ENCODE peak calls at places on chromosomes 11 and 22, in four cellular contexts. One of them, this sample, is unnamed. For H3K4me1, the result is how much of the 10 kb centered on the place peaks cover.

GRCh38 chr22:22720201-22720723 is 75.8 kb downstream of the GGTLC2 start:
- DNase-seq in K562: peak
- DNase-seq in endothelial cell of umbilical vein: peak
- DNase-seq in GM12878: peak
- DNase-seq in this sample: peak

GRCh38 chr11:32255876-32256275 is 165.0 kb downstream of the RCN1 start:
- DNase-seq in endothelial cell of umbilical vein: no peak
- DNase-seq in K562: no peak
- DNase-seq in GM12878: no peak
- DNase-seq in this sample: no peak

GRCh38 chr11:117950320-117950719 is 21.1 kb upstream of the TMPRSS13 start:
- DNase-seq in K562: peak
- DNase-seq in endothelial cell of umbilical vein: no peak
- DNase-seq in GM12878: no peak
- DNase-seq in this sample: no peak

GRCh38 chr22:32634424-32634981 is 159.9 kb downstream of the FBXO7 start:
- DNase-seq in K562: no peak
- DNase-seq in GM12878: no peak
- DNase-seq in endothelial cell of umbilical vein: no peak
- DNase-seq in this sample: no peak

GRCh38 chr11:16981651-16982194 is 32.5 kb downstream of the PLEKHA7 start:
- DNase-seq in K562: no peak
- DNase-seq in GM12878: no peak
- DNase-seq in endothelial cell of umbilical vein: no peak
- DNase-seq in this sample: peak

GRCh38 chr22:50481440-50482106 is at the start of gene ADM2:
- DNase-seq in K562: peak
- DNase-seq in GM12878: no peak
- DNase-seq in endothelial cell of umbilical vein: no peak
- DNase-seq in this sample: no peak

GRCh38 chr22:50308597-50308935 is 1.1 kb upstream of the PLXNB2 start:
- DNase-seq in endothelial cell of umbilical vein: no peak
- DNase-seq in GM12878: no peak
- DNase-seq in K562: peak
- DNase-seq in this sample: peak

GRCh38 chr22:50488886-50489285 is 2.2 kb downstream of the MIOX start:
- DNase-seq in K562: no peak
- DNase-seq in endothelial cell of umbilical vein: no peak
- DNase-seq in GM12878: no peak
- DNase-seq in this sample: no peak

GRCh38 chr22:20131856-20132685 is 467 bp downstream of the ZDHHC8 start:
- DNase-seq in K562: peak
- DNase-seq in GM12878: no peak
- DNase-seq in endothelial cell of umbilical vein: no peak
- DNase-seq in this sample: no peak

GRCh38 chr11:110962907-110963306 is 250.7 kb upstream of the ARHGAP20 start:
- DNase-seq in endothelial cell of umbilical vein: no peak
- DNase-seq in K562: no peak
- DNase-seq in GM12878: no peak
- DNase-seq in this sample: peak

GRCh38 chr11:62054484-62055121 is 69.2 kb upstream of the INCENP start:
- DNase-seq in GM12878: no peak
- DNase-seq in K562: no peak
- DNase-seq in endothelial cell of umbilical vein: peak
- DNase-seq in this sample: peak

GRCh38 chr11:127789887-127790286 is 789.3 kb upstream of the KIRREL3 start:
- DNase-seq in GM12878: no peak
- DNase-seq in K562: no peak
- DNase-seq in endothelial cell of umbilical vein: no peak
- DNase-seq in this sample: peak

GRCh38 chr11:9211322-9211721 is 53.8 kb downstream of the DENND5A start:
- DNase-seq in GM12878: no peak
- DNase-seq in endothelial cell of umbilical vein: no peak
- DNase-seq in K562: no peak
- DNase-seq in this sample: no peak
- H3K4me1 ChIP-seq in GM12878: half or more
- H3K4me1 ChIP-seq in endothelial cell of umbilical vein: under half
- H3K4me1 ChIP-seq in K562: under half
- H3K4me1 ChIP-seq in this sample: under half

DNA sequence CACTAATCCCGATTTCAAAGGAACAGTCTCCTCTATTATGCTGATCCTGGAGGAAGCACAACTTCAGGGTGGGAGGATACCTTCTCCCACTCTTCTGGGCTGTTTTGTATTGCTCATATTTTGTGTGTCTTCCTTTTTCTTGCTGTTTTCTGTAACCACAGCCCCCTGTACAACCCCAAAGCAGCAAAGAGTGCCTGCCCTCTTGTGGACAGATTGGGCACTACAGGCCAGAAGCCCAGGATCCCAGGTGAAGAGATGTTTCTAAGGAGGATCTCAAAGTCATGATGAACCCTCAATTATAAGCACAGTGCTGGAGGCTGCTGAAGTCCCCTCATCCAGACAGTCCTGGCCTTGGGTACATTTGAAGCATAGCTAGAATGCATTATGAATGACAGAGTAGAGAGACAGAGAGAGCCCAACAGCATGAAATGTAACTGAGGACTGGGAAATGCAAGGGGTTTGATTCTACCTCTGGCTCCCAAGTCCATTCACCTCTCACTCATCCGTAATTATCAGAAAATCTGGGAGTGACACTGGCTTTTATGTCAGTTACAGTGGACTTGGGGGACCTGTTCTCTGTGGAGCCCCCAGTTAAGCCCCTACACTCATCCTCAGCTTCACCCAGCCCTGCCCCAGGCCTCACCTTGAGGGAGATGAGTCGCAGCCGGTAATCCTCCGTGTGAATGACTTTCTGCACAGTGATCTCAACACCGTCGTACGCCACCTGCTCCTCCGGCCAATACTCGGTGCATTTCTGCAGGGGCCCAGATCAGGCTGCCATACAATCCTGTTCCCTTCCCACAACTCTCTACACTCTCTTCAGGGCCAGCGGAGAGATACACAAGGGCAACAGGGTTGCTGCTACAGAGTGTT is 6.2 kb upstream of the IGSF22 start:
- DNase-seq in endothelial cell of umbilical vein: peak
- DNase-seq in K562: peak
- DNase-seq in GM12878: peak
- DNase-seq in this sample: peak
- TF ChIP-seq FOS in endothelial cell of umbilical vein: no peak
- TF ChIP-seq FOS in K562: no peak
- TF ChIP-seq FOS in GM12878: no peak
- TF ChIP-seq FOS in this sample: no peak

DNA sequence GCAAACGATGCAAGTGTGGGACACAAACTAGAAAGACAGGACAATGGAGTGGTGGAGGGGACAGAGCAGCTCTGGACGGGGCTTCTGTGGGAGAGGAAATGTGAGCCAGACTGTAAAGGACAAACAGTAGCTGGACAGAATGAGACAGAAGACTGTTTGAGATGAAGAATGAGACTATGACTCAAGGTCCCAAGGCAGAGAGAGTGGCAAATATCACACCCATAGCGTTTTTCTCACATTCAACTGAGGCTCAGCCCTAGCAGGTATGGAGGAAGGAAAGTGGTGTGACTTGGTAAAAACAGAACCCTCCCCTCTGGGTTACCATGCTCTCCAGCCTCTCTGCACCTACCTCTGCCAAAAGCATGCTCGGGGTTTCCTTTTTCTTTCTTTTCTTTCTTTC is 96.5 kb downstream of the RPL27A start:
- DNase-seq in endothelial cell of umbilical vein: no peak
- DNase-seq in GM12878: no peak
- DNase-seq in K562: no peak
- DNase-seq in this sample: no peak
- H3K4me1 ChIP-seq in endothelial cell of umbilical vein: under half
- H3K4me1 ChIP-seq in GM12878: under half
- H3K4me1 ChIP-seq in K562: under half
- H3K4me1 ChIP-seq in this sample: under half

GRCh38 chr11:1287928-1288327 is 21.5 kb downstream of the TOLLIP start:
- DNase-seq in GM12878: no peak
- DNase-seq in K562: no peak
- DNase-seq in endothelial cell of umbilical vein: no peak
- DNase-seq in this sample: no peak
- TF ChIP-seq FOS in GM12878: no peak
- TF ChIP-seq FOS in K562: no peak
- TF ChIP-seq FOS in endothelial cell of umbilical vein: no peak
- TF ChIP-seq FOS in this sample: no peak

DNA sequence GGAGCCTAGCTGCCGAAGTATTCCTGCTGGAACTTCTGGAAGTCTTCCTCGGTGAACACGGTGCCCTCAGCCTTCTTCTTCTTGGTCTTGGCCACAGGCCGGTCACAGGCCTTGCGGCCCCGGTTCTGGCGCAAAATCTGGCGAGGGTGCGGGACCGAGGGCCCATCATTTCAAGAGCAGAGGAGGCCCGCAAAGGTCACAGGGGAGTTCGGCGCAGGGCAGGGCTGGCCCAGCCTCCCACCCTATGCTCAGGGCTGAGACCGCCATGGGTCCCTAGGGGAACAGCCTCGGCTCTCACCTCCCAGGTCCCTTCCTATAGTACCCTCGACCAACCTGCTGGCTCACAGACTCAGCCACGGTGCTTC is 3.1 kb downstream of the RPS19BP1 start:
- DNase-seq in endothelial cell of umbilical vein: no peak
- DNase-seq in GM12878: no peak
- DNase-seq in K562: no peak
- DNase-seq in this sample: no peak
- H3K4me1 ChIP-seq in endothelial cell of umbilical vein: under half
- H3K4me1 ChIP-seq in GM12878: under half
- H3K4me1 ChIP-seq in K562: under half
- H3K4me1 ChIP-seq in this sample: under half

GRCh38 chr11:11668781-11669180 is 47.0 kb upstream of the GALNT18 start:
- DNase-seq in GM12878: no peak
- DNase-seq in K562: no peak
- DNase-seq in endothelial cell of umbilical vein: no peak
- DNase-seq in this sample: no peak
- TF ChIP-seq FOS in GM12878: no peak
- TF ChIP-seq FOS in K562: no peak
- TF ChIP-seq FOS in endothelial cell of umbilical vein: no peak
- TF ChIP-seq FOS in this sample: no peak

DNA sequence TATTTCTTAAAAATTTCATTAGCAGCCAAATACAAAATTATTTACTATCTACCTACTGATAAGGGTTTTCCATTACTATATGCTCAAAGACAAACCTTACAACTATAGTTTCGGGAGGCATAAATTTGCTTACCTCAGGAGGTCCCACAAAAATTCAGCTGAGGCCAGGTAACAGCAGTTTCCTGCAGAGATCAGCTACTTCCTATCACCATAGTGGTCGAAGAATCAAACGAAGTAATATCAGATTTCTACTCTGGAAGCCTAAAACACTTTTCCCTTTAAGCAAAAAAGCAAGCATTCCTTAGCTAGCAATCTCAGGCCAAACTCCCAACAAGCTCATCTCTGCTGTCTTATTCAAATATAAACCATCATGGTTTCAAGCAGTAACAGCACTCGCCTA is 3.1 kb downstream of the NAP1L4 start:
- DNase-seq in endothelial cell of umbilical vein: peak
- DNase-seq in K562: no peak
- DNase-seq in GM12878: no peak
- DNase-seq in this sample: peak
- H3K4me1 ChIP-seq in endothelial cell of umbilical vein: under half
- H3K4me1 ChIP-seq in K562: under half
- H3K4me1 ChIP-seq in GM12878: under half
- H3K4me1 ChIP-seq in this sample: under half